ENCODE peak calls at places on chromosome 10, in eight cellular contexts. One of them, this sample, is unnamed.

GRCh38 chr10:8420182-8420581 is 365.7 kb downstream of the GATA3 start:
- DNase-seq in stimulated activated CD4-positive, alpha-beta T cell treated with anti-CD3 and anti-CD28 coated beads, TNF-alpha, amount 100 ng/mL, for 1 hour: no peak
- DNase-seq in NCI-H748 treated with DMSO at 0.1 percent for 48 hours: no peak
- DNase-seq in activated CD4-positive, alpha-beta T cell treated with anti-CD3 and anti-CD28 coated beads, Interleukin-2, amount 50 U/mL, for 24 hours: no peak
- DNase-seq in AG20443: no peak
- DNase-seq in activated naive CD4-positive, alpha-beta T cell treated with Interleukin-2 at 50 U/mL for 16 hours: no peak
- DNase-seq in left ventricle myocardium superior: no peak
- DNase-seq in EL: no peak
- DNase-seq in this sample: no peak

GRCh38 chr10:44463511-44464121 is 78.7 kb upstream of the CXCL12 start:
- DNase-seq in activated naive CD4-positive, alpha-beta T cell treated with Interleukin-2 at 50 U/mL for 16 hours: no peak
- DNase-seq in left ventricle myocardium superior: no peak
- DNase-seq in stimulated activated CD4-positive, alpha-beta T cell treated with anti-CD3 and anti-CD28 coated beads, TNF-alpha, amount 100 ng/mL, for 1 hour: no peak
- DNase-seq in NCI-H748 treated with DMSO at 0.1 percent for 48 hours: no peak
- DNase-seq in EL: peak
- DNase-seq in AG20443: peak
- DNase-seq in activated CD4-positive, alpha-beta T cell treated with anti-CD3 and anti-CD28 coated beads, Interleukin-2, amount 50 U/mL, for 24 hours: no peak
- DNase-seq in this sample: peak

GRCh38 chr10:69629897-69630650 is at the start of gene FAM241B:
- DNase-seq in left ventricle myocardium superior: peak
- DNase-seq in AG20443: peak
- DNase-seq in activated naive CD4-positive, alpha-beta T cell treated with Interleukin-2 at 50 U/mL for 16 hours: peak
- DNase-seq in activated CD4-positive, alpha-beta T cell treated with anti-CD3 and anti-CD28 coated beads, Interleukin-2, amount 50 U/mL, for 24 hours: peak
- DNase-seq in NCI-H748 treated with DMSO at 0.1 percent for 48 hours: peak
- DNase-seq in stimulated activated CD4-positive, alpha-beta T cell treated with anti-CD3 and anti-CD28 coated beads, TNF-alpha, amount 100 ng/mL, for 1 hour: peak
- DNase-seq in EL: peak
- DNase-seq in this sample: peak

GRCh38 chr10:72067463-72068125 is 20.8 kb downstream of the SPOCK2 start:
- DNase-seq in left ventricle myocardium superior: no peak
- DNase-seq in activated CD4-positive, alpha-beta T cell treated with anti-CD3 and anti-CD28 coated beads, Interleukin-2, amount 50 U/mL, for 24 hours: no peak
- DNase-seq in NCI-H748 treated with DMSO at 0.1 percent for 48 hours: no peak
- DNase-seq in stimulated activated CD4-positive, alpha-beta T cell treated with anti-CD3 and anti-CD28 coated beads, TNF-alpha, amount 100 ng/mL, for 1 hour: no peak
- DNase-seq in EL: no peak
- DNase-seq in AG20443: no peak
- DNase-seq in activated naive CD4-positive, alpha-beta T cell treated with Interleukin-2 at 50 U/mL for 16 hours: no peak
- DNase-seq in this sample: no peak

GRCh38 chr10:79078367-79079073 is 9.8 kb downstream of the ZMIZ1 start:
- DNase-seq in EL: no peak
- DNase-seq in stimulated activated CD4-positive, alpha-beta T cell treated with anti-CD3 and anti-CD28 coated beads, TNF-alpha, amount 100 ng/mL, for 1 hour: no peak
- DNase-seq in NCI-H748 treated with DMSO at 0.1 percent for 48 hours: no peak
- DNase-seq in activated naive CD4-positive, alpha-beta T cell treated with Interleukin-2 at 50 U/mL for 16 hours: no peak
- DNase-seq in left ventricle myocardium superior: no peak
- DNase-seq in activated CD4-positive, alpha-beta T cell treated with anti-CD3 and anti-CD28 coated beads, Interleukin-2, amount 50 U/mL, for 24 hours: no peak
- DNase-seq in AG20443: no peak
- DNase-seq in this sample: no peak

GRCh38 chr10:3671431-3671955 is 113.5 kb downstream of the KLF6 start:
- DNase-seq in AG20443: no peak
- DNase-seq in activated naive CD4-positive, alpha-beta T cell treated with Interleukin-2 at 50 U/mL for 16 hours: no peak
- DNase-seq in EL: no peak
- DNase-seq in left ventricle myocardium superior: no peak
- DNase-seq in NCI-H748 treated with DMSO at 0.1 percent for 48 hours: no peak
- DNase-seq in stimulated activated CD4-positive, alpha-beta T cell treated with anti-CD3 and anti-CD28 coated beads, TNF-alpha, amount 100 ng/mL, for 1 hour: no peak
- DNase-seq in activated CD4-positive, alpha-beta T cell treated with anti-CD3 and anti-CD28 coated beads, Interleukin-2, amount 50 U/mL, for 24 hours: no peak
- DNase-seq in this sample: no peak

GRCh38 chr10:122034149-122034756 is 45.3 kb downstream of the TACC2 start:
- DNase-seq in left ventricle myocardium superior: no peak
- DNase-seq in NCI-H748 treated with DMSO at 0.1 percent for 48 hours: no peak
- DNase-seq in stimulated activated CD4-positive, alpha-beta T cell treated with anti-CD3 and anti-CD28 coated beads, TNF-alpha, amount 100 ng/mL, for 1 hour: no peak
- DNase-seq in EL: peak
- DNase-seq in activated naive CD4-positive, alpha-beta T cell treated with Interleukin-2 at 50 U/mL for 16 hours: no peak
- DNase-seq in activated CD4-positive, alpha-beta T cell treated with anti-CD3 and anti-CD28 coated beads, Interleukin-2, amount 50 U/mL, for 24 hours: no peak
- DNase-seq in AG20443: peak
- DNase-seq in this sample: peak

GRCh38 chr10:131662851-131663250 is 238.0 kb upstream of the PPP2R2D start:
- DNase-seq in stimulated activated CD4-positive, alpha-beta T cell treated with anti-CD3 and anti-CD28 coated beads, TNF-alpha, amount 100 ng/mL, for 1 hour: no peak
- DNase-seq in activated naive CD4-positive, alpha-beta T cell treated with Interleukin-2 at 50 U/mL for 16 hours: no peak
- DNase-seq in left ventricle myocardium superior: no peak
- DNase-seq in AG20443: no peak
- DNase-seq in EL: no peak
- DNase-seq in NCI-H748 treated with DMSO at 0.1 percent for 48 hours: no peak
- DNase-seq in activated CD4-positive, alpha-beta T cell treated with anti-CD3 and anti-CD28 coated beads, Interleukin-2, amount 50 U/mL, for 24 hours: no peak
- DNase-seq in this sample: no peak

GRCh38 chr10:91653214-91653875 is 20.5 kb upstream of the PPP1R3C start:
- DNase-seq in AG20443: peak
- DNase-seq in activated naive CD4-positive, alpha-beta T cell treated with Interleukin-2 at 50 U/mL for 16 hours: no peak
- DNase-seq in activated CD4-positive, alpha-beta T cell treated with anti-CD3 and anti-CD28 coated beads, Interleukin-2, amount 50 U/mL, for 24 hours: no peak
- DNase-seq in stimulated activated CD4-positive, alpha-beta T cell treated with anti-CD3 and anti-CD28 coated beads, TNF-alpha, amount 100 ng/mL, for 1 hour: no peak
- DNase-seq in NCI-H748 treated with DMSO at 0.1 percent for 48 hours: no peak
- DNase-seq in EL: peak
- DNase-seq in left ventricle myocardium superior: no peak
- DNase-seq in this sample: peak

GRCh38 chr10:69048103-69048502 is 39.8 kb upstream of the SRGN start:
- DNase-seq in activated CD4-positive, alpha-beta T cell treated with anti-CD3 and anti-CD28 coated beads, Interleukin-2, amount 50 U/mL, for 24 hours: no peak
- DNase-seq in AG20443: peak
- DNase-seq in left ventricle myocardium superior: peak
- DNase-seq in EL: peak
- DNase-seq in activated naive CD4-positive, alpha-beta T cell treated with Interleukin-2 at 50 U/mL for 16 hours: peak
- DNase-seq in stimulated activated CD4-positive, alpha-beta T cell treated with anti-CD3 and anti-CD28 coated beads, TNF-alpha, amount 100 ng/mL, for 1 hour: no peak
- DNase-seq in NCI-H748 treated with DMSO at 0.1 percent for 48 hours: no peak
- DNase-seq in this sample: peak

GRCh38 chr10:97648557-97649404 is 8.3 kb downstream of the PI4K2A start:
- DNase-seq in left ventricle myocardium superior: no peak
- DNase-seq in NCI-H748 treated with DMSO at 0.1 percent for 48 hours: no peak
- DNase-seq in EL: peak
- DNase-seq in AG20443: peak
- DNase-seq in activated CD4-positive, alpha-beta T cell treated with anti-CD3 and anti-CD28 coated beads, Interleukin-2, amount 50 U/mL, for 24 hours: no peak
- DNase-seq in activated naive CD4-positive, alpha-beta T cell treated with Interleukin-2 at 50 U/mL for 16 hours: peak
- DNase-seq in stimulated activated CD4-positive, alpha-beta T cell treated with anti-CD3 and anti-CD28 coated beads, TNF-alpha, amount 100 ng/mL, for 1 hour: no peak
- DNase-seq in this sample: peak

GRCh38 chr10:19930936-19931859 is 115.0 kb downstream of the PLXDC2 start:
- DNase-seq in NCI-H748 treated with DMSO at 0.1 percent for 48 hours: no peak
- DNase-seq in stimulated activated CD4-positive, alpha-beta T cell treated with anti-CD3 and anti-CD28 coated beads, TNF-alpha, amount 100 ng/mL, for 1 hour: no peak
- DNase-seq in EL: no peak
- DNase-seq in AG20443: peak
- DNase-seq in left ventricle myocardium superior: peak
- DNase-seq in activated naive CD4-positive, alpha-beta T cell treated with Interleukin-2 at 50 U/mL for 16 hours: no peak
- DNase-seq in activated CD4-positive, alpha-beta T cell treated with anti-CD3 and anti-CD28 coated beads, Interleukin-2, amount 50 U/mL, for 24 hours: no peak
- DNase-seq in this sample: no peak

GRCh38 chr10:6401562-6402348 is 178.3 kb downstream of the PRKCQ start:
- DNase-seq in NCI-H748 treated with DMSO at 0.1 percent for 48 hours: peak
- DNase-seq in EL: peak
- DNase-seq in left ventricle myocardium superior: peak
- DNase-seq in AG20443: peak
- DNase-seq in activated naive CD4-positive, alpha-beta T cell treated with Interleukin-2 at 50 U/mL for 16 hours: peak
- DNase-seq in activated CD4-positive, alpha-beta T cell treated with anti-CD3 and anti-CD28 coated beads, Interleukin-2, amount 50 U/mL, for 24 hours: no peak
- DNase-seq in stimulated activated CD4-positive, alpha-beta T cell treated with anti-CD3 and anti-CD28 coated beads, TNF-alpha, amount 100 ng/mL, for 1 hour: no peak
- DNase-seq in this sample: peak

GRCh38 chr10:17616403-17617030 is 657 bp downstream of the HACD1 start:
- DNase-seq in left ventricle myocardium superior: peak
- DNase-seq in stimulated activated CD4-positive, alpha-beta T cell treated with anti-CD3 and anti-CD28 coated beads, TNF-alpha, amount 100 ng/mL, for 1 hour: no peak
- DNase-seq in NCI-H748 treated with DMSO at 0.1 percent for 48 hours: no peak
- DNase-seq in EL: peak
- DNase-seq in activated CD4-positive, alpha-beta T cell treated with anti-CD3 and anti-CD28 coated beads, Interleukin-2, amount 50 U/mL, for 24 hours: no peak
- DNase-seq in AG20443: peak
- DNase-seq in activated naive CD4-positive, alpha-beta T cell treated with Interleukin-2 at 50 U/mL for 16 hours: peak
- DNase-seq in this sample: peak

GRCh38 chr10:32253821-32254220 is 93.1 kb downstream of the EPC1 start:
- DNase-seq in AG20443: no peak
- DNase-seq in NCI-H748 treated with DMSO at 0.1 percent for 48 hours: no peak
- DNase-seq in activated naive CD4-positive, alpha-beta T cell treated with Interleukin-2 at 50 U/mL for 16 hours: no peak
- DNase-seq in EL: no peak
- DNase-seq in activated CD4-positive, alpha-beta T cell treated with anti-CD3 and anti-CD28 coated beads, Interleukin-2, amount 50 U/mL, for 24 hours: no peak
- DNase-seq in left ventricle myocardium superior: no peak
- DNase-seq in stimulated activated CD4-positive, alpha-beta T cell treated with anti-CD3 and anti-CD28 coated beads, TNF-alpha, amount 100 ng/mL, for 1 hour: no peak
- DNase-seq in this sample: no peak

GRCh38 chr10:49656845-49657493 is 22.5 kb upstream of the C10orf53 start:
- DNase-seq in stimulated activated CD4-positive, alpha-beta T cell treated with anti-CD3 and anti-CD28 coated beads, TNF-alpha, amount 100 ng/mL, for 1 hour: no peak
- DNase-seq in activated naive CD4-positive, alpha-beta T cell treated with Interleukin-2 at 50 U/mL for 16 hours: no peak
- DNase-seq in AG20443: peak
- DNase-seq in activated CD4-positive, alpha-beta T cell treated with anti-CD3 and anti-CD28 coated beads, Interleukin-2, amount 50 U/mL, for 24 hours: no peak
- DNase-seq in EL: no peak
- DNase-seq in left ventricle myocardium superior: no peak
- DNase-seq in NCI-H748 treated with DMSO at 0.1 percent for 48 hours: no peak
- DNase-seq in this sample: no peak

This sample was measured in EH.